ENCODE peak calls at places on chromosomes 12 and 14, in four cellular contexts. One of them, this sample, is unnamed. For H3K4me1, the result is how much of the 10 kb centered on the place peaks cover.

GRCh38 chr14:93042968-93043940 is 72.5 kb downstream of the ITPK1 start:
- DNase-seq in GM12878: no peak
- DNase-seq in HepG2: peak
- DNase-seq in H1: no peak
- DNase-seq in this sample: no peak

GRCh38 chr12:108129017-108129812 is at the start of gene WSCD2:
- DNase-seq in GM12878: no peak
- DNase-seq in HepG2: peak
- DNase-seq in H1: peak
- DNase-seq in this sample: peak

GRCh38 chr12:111034911-111035577 is 114.7 kb upstream of the MYL2 start:
- DNase-seq in GM12878: no peak
- DNase-seq in HepG2: no peak
- DNase-seq in H1: no peak
- DNase-seq in this sample: no peak

GRCh38 chr12:130633771-130634170 is 82.3 kb downstream of the RIMBP2 start:
- DNase-seq in GM12878: no peak
- DNase-seq in HepG2: no peak
- DNase-seq in H1: peak
- DNase-seq in this sample: peak

GRCh38 chr12:89346741-89347324 is 5.5 kb downstream of the DUSP6 start:
- DNase-seq in GM12878: no peak
- DNase-seq in HepG2: peak
- DNase-seq in H1: no peak
- DNase-seq in this sample: no peak

GRCh38 chr14:67557118-67557517 is 24.0 kb downstream of the PLEKHH1 start:
- DNase-seq in GM12878: no peak
- DNase-seq in HepG2: peak
- DNase-seq in H1: no peak
- DNase-seq in this sample: no peak

GRCh38 chr12:131983026-131983425 is 33.3 kb downstream of the EP400 start:
- DNase-seq in GM12878: no peak
- DNase-seq in HepG2: no peak
- DNase-seq in H1: no peak
- DNase-seq in this sample: no peak

GRCh38 chr12:79685068-79685467 is 5.7 kb downstream of the PAWR start:
- DNase-seq in GM12878: no peak
- DNase-seq in HepG2: peak
- DNase-seq in H1: no peak
- DNase-seq in this sample: no peak

GRCh38 chr14:101461891-101462290 is 99.4 kb upstream of the DIO3 start:
- DNase-seq in GM12878: no peak
- DNase-seq in HepG2: no peak
- DNase-seq in H1: no peak
- DNase-seq in this sample: no peak

GRCh38 chr12:49932023-49932422 is 18.5 kb upstream of the AQP2 start:
- DNase-seq in GM12878: no peak
- DNase-seq in HepG2: no peak
- DNase-seq in H1: no peak
- DNase-seq in this sample: no peak

GRCh38 chr12:120238839-120239445 is 26.6 kb downstream of the PXN start:
- DNase-seq in GM12878: no peak
- DNase-seq in HepG2: no peak
- DNase-seq in H1: no peak
- DNase-seq in this sample: no peak

GRCh38 chr14:76985540-76986260 is 42.8 kb downstream of the IRF2BPL start:
- DNase-seq in GM12878: no peak
- DNase-seq in HepG2: no peak
- DNase-seq in H1: no peak
- DNase-seq in this sample: no peak

GRCh38 chr12:111664961-111665865 is 20.5 kb downstream of the BRAP start:
- DNase-seq in GM12878: no peak
- DNase-seq in HepG2: no peak
- DNase-seq in H1: no peak
- DNase-seq in this sample: peak

GRCh38 chr12:103455020-103455763 is 40.6 kb downstream of the C12orf42 start:
- DNase-seq in GM12878: no peak
- DNase-seq in HepG2: no peak
- DNase-seq in H1: no peak
- DNase-seq in this sample: no peak

GRCh38 chr12:27987311-27987710 is 14.8 kb upstream of the PTHLH start:
- DNase-seq in GM12878: no peak
- DNase-seq in HepG2: no peak
- DNase-seq in H1: no peak
- DNase-seq in this sample: no peak

GRCh38 chr12:65597527-65597926 is 226.8 kb upstream of the HMGA2 start:
- DNase-seq in GM12878: no peak
- DNase-seq in HepG2: no peak
- DNase-seq in H1: no peak
- DNase-seq in this sample: no peak

GRCh38 chr12:101076940-101077351 is 133.1 kb downstream of the SLC5A8 start:
- DNase-seq in GM12878: no peak
- DNase-seq in HepG2: no peak
- DNase-seq in H1: no peak
- DNase-seq in this sample: no peak

GRCh38 chr12:79549531-79550271 is 141.1 kb downstream of the PAWR start:
- DNase-seq in GM12878: no peak
- DNase-seq in HepG2: peak
- DNase-seq in H1: no peak
- DNase-seq in this sample: no peak

GRCh38 chr12:63023926-63024325 is 89.0 kb upstream of the PPM1H start:
- DNase-seq in GM12878: no peak
- DNase-seq in HepG2: no peak
- DNase-seq in H1: no peak
- DNase-seq in this sample: no peak

GRCh38 chr12:127655691-127656090 is 611.3 kb upstream of the TMEM132C start:
- DNase-seq in GM12878: no peak
- DNase-seq in HepG2: no peak
- DNase-seq in H1: no peak
- DNase-seq in this sample: no peak

GRCh38 chr12:79933580-79934264 is 1.2 kb downstream of the PPP1R12A start:
- DNase-seq in GM12878: no peak
- DNase-seq in HepG2: no peak
- DNase-seq in H1: no peak
- DNase-seq in this sample: no peak

GRCh38 chr12:75602111-75602510 is 90.7 kb upstream of the KRR1 start:
- DNase-seq in GM12878: no peak
- DNase-seq in HepG2: no peak
- DNase-seq in H1: no peak
- DNase-seq in this sample: no peak

GRCh38 chr12:30967026-30967425 is 40.5 kb downstream of the TSPAN11 start:
- DNase-seq in GM12878: no peak
- DNase-seq in HepG2: no peak
- DNase-seq in H1: no peak
- DNase-seq in this sample: no peak

GRCh38 chr12:5577239-5577638 is 145.3 kb downstream of the NTF3 start:
- DNase-seq in GM12878: no peak
- DNase-seq in HepG2: no peak
- DNase-seq in H1: no peak
- DNase-seq in this sample: no peak

GRCh38 chr12:4700621-4701026 is 19.6 kb upstream of the GALNT8 start:
- DNase-seq in GM12878: no peak
- DNase-seq in HepG2: no peak
- DNase-seq in H1: no peak
- DNase-seq in this sample: no peak

GRCh38 chr12:55745361-55746146 is 2.6 kb downstream of the GDF11 start:
- DNase-seq in GM12878: no peak
- DNase-seq in HepG2: peak
- DNase-seq in H1: no peak
- DNase-seq in this sample: peak

GRCh38 chr12:76922821-76923315 is 44.0 kb upstream of the CSRP2 start:
- DNase-seq in GM12878: no peak
- DNase-seq in HepG2: no peak
- DNase-seq in H1: no peak
- DNase-seq in this sample: no peak

GRCh38 chr12:68001486-68002466 is 12.5 kb downstream of the IFNG-AS1 start:
- DNase-seq in GM12878: no peak
- DNase-seq in HepG2: no peak
- DNase-seq in H1: no peak
- DNase-seq in this sample: no peak

GRCh38 chr14:90426663-90427062 is 29.8 kb downstream of the CALM1 start:
- DNase-seq in GM12878: no peak
- DNase-seq in HepG2: no peak
- DNase-seq in H1: no peak
- DNase-seq in this sample: no peak

GRCh38 chr12:86193931-86194330 is 62.3 kb downstream of the MGAT4C start:
- DNase-seq in GM12878: no peak
- DNase-seq in HepG2: no peak
- DNase-seq in H1: no peak
- DNase-seq in this sample: no peak

GRCh38 chr12:47905313-47905730 is 528 bp upstream of the VDR start:
- DNase-seq in GM12878: no peak
- DNase-seq in HepG2: no peak
- DNase-seq in H1: peak
- DNase-seq in this sample: peak

GRCh38 chr12:58765653-58766554 is 154.4 kb downstream of the LRIG3 start:
- DNase-seq in GM12878: no peak
- DNase-seq in HepG2: peak
- DNase-seq in H1: no peak
- DNase-seq in this sample: no peak

GRCh38 chr14:60622920-60623263 is 26.4 kb downstream of the SIX1 start:
- DNase-seq in GM12878: no peak
- DNase-seq in HepG2: no peak
- DNase-seq in H1: no peak
- DNase-seq in this sample: no peak

GRCh38 chr12:96136129-96136528 is 58.0 kb upstream of the ELK3 start:
- DNase-seq in GM12878: no peak
- DNase-seq in HepG2: no peak
- DNase-seq in H1: no peak
- DNase-seq in this sample: no peak

GRCh38 chr12:13801543-13801942 is 179.9 kb downstream of the GRIN2B start:
- DNase-seq in GM12878: no peak
- DNase-seq in HepG2: no peak
- DNase-seq in H1: no peak
- DNase-seq in this sample: no peak

GRCh38 chr12:130116791-130117190 is 45.5 kb upstream of the FZD10 start:
- DNase-seq in GM12878: no peak
- DNase-seq in HepG2: no peak
- DNase-seq in H1: no peak
- DNase-seq in this sample: no peak

GRCh38 chr12:1915082-1915968 is 3.1 kb downstream of the CACNA2D4 start:
- DNase-seq in GM12878: no peak
- DNase-seq in HepG2: no peak
- DNase-seq in H1: no peak
- DNase-seq in this sample: no peak

DNA sequence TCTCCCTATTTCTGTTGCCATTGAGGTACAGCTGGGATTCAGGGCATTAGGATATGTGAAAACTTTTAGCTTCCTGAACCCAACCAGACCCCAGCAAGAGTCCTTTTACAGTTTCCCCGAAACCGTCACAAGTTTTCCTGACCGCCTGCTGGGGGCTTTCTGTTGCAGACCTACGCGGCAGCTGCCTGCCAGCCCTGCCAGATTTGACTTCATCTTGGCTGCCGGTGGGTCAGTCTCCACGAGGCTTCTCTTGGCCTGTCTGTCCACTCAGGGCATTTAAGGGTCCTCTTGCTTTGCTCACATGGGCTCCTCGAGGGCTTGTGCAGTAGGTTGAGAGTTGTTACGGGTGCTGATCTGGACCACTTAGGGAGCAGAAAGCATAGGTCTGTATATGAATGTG is 17.2 kb downstream of the ETV6 start:
- DNase-seq in GM12878: no peak
- DNase-seq in HepG2: no peak
- DNase-seq in H1: no peak
- DNase-seq in this sample: no peak
- TF ChIP-seq SUZ12 in GM12878: no peak
- TF ChIP-seq SUZ12 in HepG2: no peak
- TF ChIP-seq SUZ12 in H1: no peak
- TF ChIP-seq SUZ12 in this sample: no peak

GRCh38 chr12:26113194-26113654 is 11.6 kb downstream of the BHLHE41 start:
- DNase-seq in GM12878: no peak
- DNase-seq in HepG2: no peak
- DNase-seq in H1: no peak
- DNase-seq in this sample: peak
- H3K4me3 ChIP-seq in GM12878: peak
- H3K4me3 ChIP-seq in HepG2: no peak
- H3K4me3 ChIP-seq in H1: peak
- H3K4me3 ChIP-seq in this sample: peak

GRCh38 chr14:103697196-103697595 is 18.1 kb downstream of the XRCC3 start:
- DNase-seq in GM12878: no peak
- DNase-seq in HepG2: no peak
- DNase-seq in H1: no peak
- DNase-seq in this sample: no peak
- H3K4me1 ChIP-seq in GM12878: under half
- H3K4me1 ChIP-seq in HepG2: under half
- H3K4me1 ChIP-seq in H1: under half
- H3K4me1 ChIP-seq in this sample: under half

GRCh38 chr12:15444523-15444922 is 122.2 kb downstream of the PTPRO start:
- DNase-seq in GM12878: no peak
- DNase-seq in HepG2: no peak
- DNase-seq in H1: no peak
- DNase-seq in this sample: no peak
- TF ChIP-seq SUZ12 in GM12878: no peak
- TF ChIP-seq SUZ12 in HepG2: no peak
- TF ChIP-seq SUZ12 in H1: no peak
- TF ChIP-seq SUZ12 in this sample: no peak

GRCh38 chr14:80212025-80212402 is 710 bp upstream of the DIO2 start:
- DNase-seq in GM12878: no peak
- DNase-seq in HepG2: no peak
- DNase-seq in H1: no peak
- DNase-seq in this sample: peak
- H3K4me3 ChIP-seq in GM12878: no peak
- H3K4me3 ChIP-seq in HepG2: no peak
- H3K4me3 ChIP-seq in H1: no peak
- H3K4me3 ChIP-seq in this sample: no peak

DNA sequence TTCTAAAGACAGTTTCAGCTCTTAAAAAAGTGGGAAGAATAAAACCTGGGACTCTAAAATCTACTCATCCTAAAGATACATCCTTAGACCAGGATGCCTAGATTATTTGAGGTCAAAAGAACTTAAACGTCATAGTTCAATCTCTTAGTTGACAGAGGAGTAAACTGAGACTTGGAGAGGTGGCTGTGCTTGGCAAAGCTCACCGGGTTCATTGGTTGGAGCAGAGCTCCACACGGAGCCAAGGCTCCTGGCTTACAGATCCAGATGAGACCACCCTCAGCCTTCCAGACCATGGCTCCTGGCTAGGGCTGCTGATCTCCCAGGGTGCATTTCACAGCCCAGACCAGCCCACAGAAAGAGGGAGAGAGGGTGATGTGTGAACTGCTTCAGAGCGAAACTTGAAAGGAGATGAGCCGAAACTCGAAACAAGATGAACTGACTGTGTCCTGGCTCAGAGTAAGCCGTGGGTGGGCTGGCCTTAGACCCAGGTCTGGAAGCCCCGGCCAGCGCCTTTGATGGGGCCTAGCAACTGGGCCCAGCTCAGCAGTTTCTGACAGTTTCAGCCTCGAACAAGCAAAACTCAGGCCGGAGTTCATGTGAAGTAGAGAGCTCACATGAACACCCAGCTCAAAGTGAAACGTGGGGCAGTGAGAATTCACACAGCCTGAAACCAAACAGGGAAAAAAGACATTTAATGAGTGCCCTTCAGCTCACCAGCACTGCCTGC is 1044.8 kb downstream of the BCL11B start:
- DNase-seq in GM12878: peak
- DNase-seq in HepG2: no peak
- DNase-seq in H1: no peak
- DNase-seq in this sample: no peak
- H3K4me1 ChIP-seq in GM12878: under half
- H3K4me1 ChIP-seq in HepG2: under half
- H3K4me1 ChIP-seq in H1: under half
- H3K4me1 ChIP-seq in this sample: under half

This sample was measured in NT2/D1.